ENCODE peak calls at places on chromosomes 5 and 9, in seven cellular contexts. One of them, this sample, is unnamed.

GRCh38 chr9:2291980-2292704 is 277.0 kb downstream of the SMARCA2 start:
- DNase-seq in ovary: no peak
- DNase-seq in Peyer's patch: no peak
- DNase-seq in AG09309: no peak
- DNase-seq in ascending aorta: no peak
- DNase-seq in stomach: no peak
- DNase-seq in left ventricle myocardium inferior: no peak
- DNase-seq in this sample: no peak

GRCh38 chr9:18362901-18363685 is 110.9 kb upstream of the ADAMTSL1 start:
- DNase-seq in ovary: no peak
- DNase-seq in Peyer's patch: no peak
- DNase-seq in AG09309: no peak
- DNase-seq in ascending aorta: no peak
- DNase-seq in stomach: no peak
- DNase-seq in left ventricle myocardium inferior: no peak
- DNase-seq in this sample: peak

GRCh38 chr9:90867101-90867500 is 65.5 kb downstream of the SYK start:
- DNase-seq in ovary: no peak
- DNase-seq in Peyer's patch: no peak
- DNase-seq in AG09309: no peak
- DNase-seq in ascending aorta: no peak
- DNase-seq in stomach: no peak
- DNase-seq in left ventricle myocardium inferior: no peak
- DNase-seq in this sample: no peak

GRCh38 chr9:136569526-136570148 is 23.8 kb upstream of the NOTCH1 start:
- DNase-seq in ovary: no peak
- DNase-seq in Peyer's patch: no peak
- DNase-seq in AG09309: no peak
- DNase-seq in ascending aorta: no peak
- DNase-seq in stomach: no peak
- DNase-seq in left ventricle myocardium inferior: no peak
- DNase-seq in this sample: no peak

GRCh38 chr9:124660341-124660801 is 110.7 kb downstream of the NR6A1 start:
- DNase-seq in ovary: no peak
- DNase-seq in Peyer's patch: no peak
- DNase-seq in AG09309: no peak
- DNase-seq in ascending aorta: no peak
- DNase-seq in stomach: no peak
- DNase-seq in left ventricle myocardium inferior: no peak
- DNase-seq in this sample: no peak

GRCh38 chr5:71892641-71893340 is 173.7 kb downstream of the CARTPT start:
- DNase-seq in ovary: no peak
- DNase-seq in Peyer's patch: no peak
- DNase-seq in AG09309: no peak
- DNase-seq in ascending aorta: no peak
- DNase-seq in stomach: no peak
- DNase-seq in left ventricle myocardium inferior: no peak
- DNase-seq in this sample: no peak

GRCh38 chr5:78699565-78700143 is 51.1 kb upstream of the LHFPL2 start:
- DNase-seq in ovary: no peak
- DNase-seq in Peyer's patch: peak
- DNase-seq in AG09309: peak
- DNase-seq in ascending aorta: no peak
- DNase-seq in stomach: peak
- DNase-seq in left ventricle myocardium inferior: no peak
- DNase-seq in this sample: no peak

GRCh38 chr9:113511047-113511521 is 47.6 kb downstream of the RGS3 start:
- DNase-seq in ovary: no peak
- DNase-seq in Peyer's patch: peak
- DNase-seq in AG09309: no peak
- DNase-seq in ascending aorta: no peak
- DNase-seq in stomach: peak
- DNase-seq in left ventricle myocardium inferior: peak
- DNase-seq in this sample: no peak

GRCh38 chr9:76401176-76401575 is 7.0 kb upstream of the RFK start:
- DNase-seq in ovary: no peak
- DNase-seq in Peyer's patch: no peak
- DNase-seq in AG09309: no peak
- DNase-seq in ascending aorta: no peak
- DNase-seq in stomach: no peak
- DNase-seq in left ventricle myocardium inferior: no peak
- DNase-seq in this sample: no peak

GRCh38 chr5:150783422-150783928 is 4.9 kb downstream of the SMIM3 start:
- DNase-seq in ovary: peak
- DNase-seq in Peyer's patch: peak
- DNase-seq in AG09309: peak
- DNase-seq in ascending aorta: peak
- DNase-seq in stomach: peak
- DNase-seq in left ventricle myocardium inferior: peak
- DNase-seq in this sample: peak

GRCh38 chr5:169503899-169504298 is 79.7 kb upstream of the SPDL1 start:
- DNase-seq in ovary: no peak
- DNase-seq in Peyer's patch: no peak
- DNase-seq in AG09309: no peak
- DNase-seq in ascending aorta: no peak
- DNase-seq in stomach: no peak
- DNase-seq in left ventricle myocardium inferior: no peak
- DNase-seq in this sample: no peak

GRCh38 chr5:54705994-54706616 is 188.5 kb downstream of the SNX18 start:
- DNase-seq in ovary: no peak
- DNase-seq in Peyer's patch: no peak
- DNase-seq in AG09309: no peak
- DNase-seq in ascending aorta: no peak
- DNase-seq in stomach: no peak
- DNase-seq in left ventricle myocardium inferior: no peak
- DNase-seq in this sample: no peak

GRCh38 chr9:6113312-6113711 is 97.9 kb upstream of the RANBP6 start:
- DNase-seq in ovary: no peak
- DNase-seq in Peyer's patch: no peak
- DNase-seq in AG09309: no peak
- DNase-seq in ascending aorta: no peak
- DNase-seq in stomach: no peak
- DNase-seq in left ventricle myocardium inferior: no peak
- DNase-seq in this sample: no peak

GRCh38 chr5:133119233-133119711 is 67.5 kb downstream of the HSPA4 start:
- DNase-seq in ovary: no peak
- DNase-seq in Peyer's patch: no peak
- DNase-seq in AG09309: no peak
- DNase-seq in ascending aorta: no peak
- DNase-seq in stomach: no peak
- DNase-seq in left ventricle myocardium inferior: no peak
- DNase-seq in this sample: no peak

GRCh38 chr5:150485770-150486401 is 22.0 kb upstream of the NDST1 start:
- DNase-seq in ovary: peak
- DNase-seq in Peyer's patch: peak
- DNase-seq in AG09309: no peak
- DNase-seq in ascending aorta: no peak
- DNase-seq in stomach: peak
- DNase-seq in left ventricle myocardium inferior: peak
- DNase-seq in this sample: peak

GRCh38 chr9:128409998-128410397 is 10.7 kb upstream of the CERCAM start:
- DNase-seq in ovary: no peak
- DNase-seq in Peyer's patch: no peak
- DNase-seq in AG09309: no peak
- DNase-seq in ascending aorta: no peak
- DNase-seq in stomach: no peak
- DNase-seq in left ventricle myocardium inferior: no peak
- DNase-seq in this sample: no peak
- TF ChIP-seq CTCF in ovary: no peak
- TF ChIP-seq CTCF in Peyer's patch: no peak
- TF ChIP-seq CTCF in AG09309: peak
- TF ChIP-seq CTCF in ascending aorta: no peak
- TF ChIP-seq CTCF in stomach: no peak
- TF ChIP-seq CTCF in left ventricle myocardium inferior: peak
- TF ChIP-seq CTCF in this sample: no peak

DNA sequence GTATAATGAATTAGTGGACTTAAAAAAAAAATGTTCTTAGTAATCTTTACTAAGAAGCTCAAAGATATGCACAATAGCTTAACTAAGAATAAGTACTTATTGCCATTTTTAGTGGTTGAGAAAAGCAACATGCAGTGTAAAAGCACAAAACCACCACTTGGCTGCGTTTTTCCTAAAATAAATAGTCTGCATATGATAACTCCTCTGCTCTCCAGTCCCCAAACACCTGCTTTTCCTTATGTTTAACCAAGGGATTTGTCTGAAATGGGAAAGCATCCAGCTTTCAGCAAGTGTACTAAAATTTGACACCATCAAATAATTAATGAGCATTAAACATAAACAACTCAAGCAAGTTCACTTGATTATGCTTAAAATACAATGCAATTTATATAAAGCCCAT is 41.4 kb downstream of the PSIP1 start:
- DNase-seq in ovary: no peak
- DNase-seq in Peyer's patch: no peak
- DNase-seq in AG09309: no peak
- DNase-seq in ascending aorta: no peak
- DNase-seq in stomach: no peak
- DNase-seq in left ventricle myocardium inferior: no peak
- DNase-seq in this sample: no peak
- TF ChIP-seq CTCF in ovary: no peak
- TF ChIP-seq CTCF in Peyer's patch: no peak
- TF ChIP-seq CTCF in AG09309: no peak
- TF ChIP-seq CTCF in ascending aorta: no peak
- TF ChIP-seq CTCF in stomach: no peak
- TF ChIP-seq CTCF in left ventricle myocardium inferior: no peak
- TF ChIP-seq CTCF in this sample: no peak

GRCh38 chr5:74326571-74327338 is 313.8 kb downstream of the ENC1 start:
- DNase-seq in ovary: no peak
- DNase-seq in Peyer's patch: no peak
- DNase-seq in AG09309: peak
- DNase-seq in ascending aorta: no peak
- DNase-seq in stomach: peak
- DNase-seq in left ventricle myocardium inferior: no peak
- DNase-seq in this sample: peak

GRCh38 chr5:74325866-74326265 is 314.7 kb downstream of the ENC1 start:
- DNase-seq in ovary: no peak
- DNase-seq in Peyer's patch: no peak
- DNase-seq in AG09309: no peak
- DNase-seq in ascending aorta: no peak
- DNase-seq in stomach: no peak
- DNase-seq in left ventricle myocardium inferior: no peak
- DNase-seq in this sample: no peak

GRCh38 chr5:74324556-74324955 is 316.0 kb downstream of the ENC1 start:
- DNase-seq in ovary: no peak
- DNase-seq in Peyer's patch: no peak
- DNase-seq in AG09309: no peak
- DNase-seq in ascending aorta: no peak
- DNase-seq in stomach: no peak
- DNase-seq in left ventricle myocardium inferior: no peak
- DNase-seq in this sample: no peak

GRCh38 chr5:74320526-74320925 is 320.0 kb downstream of the ENC1 start:
- DNase-seq in ovary: no peak
- DNase-seq in Peyer's patch: no peak
- DNase-seq in AG09309: no peak
- DNase-seq in ascending aorta: no peak
- DNase-seq in stomach: no peak
- DNase-seq in left ventricle myocardium inferior: no peak
- DNase-seq in this sample: no peak

DNA sequence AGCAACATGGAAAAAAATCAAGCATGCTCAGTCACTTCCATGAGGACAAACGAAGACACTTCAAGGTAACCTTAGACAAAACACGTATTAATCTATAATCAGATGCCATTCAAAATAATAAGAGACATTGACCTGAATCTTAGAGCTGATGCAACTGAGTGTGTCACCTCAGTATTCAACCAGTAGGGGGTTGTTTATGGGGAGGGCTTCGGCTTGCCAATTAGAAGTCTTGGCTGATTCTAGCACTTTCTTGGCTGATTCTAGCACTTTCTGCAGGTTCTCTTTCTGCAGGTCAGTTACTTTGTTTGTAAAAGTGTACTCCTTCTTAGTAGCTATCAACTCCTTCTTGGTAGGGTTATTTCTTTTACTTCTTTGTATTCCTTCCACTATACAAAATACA is 317.6 kb downstream of the ENC1 start:
- DNase-seq in ovary: no peak
- DNase-seq in Peyer's patch: no peak
- DNase-seq in AG09309: no peak
- DNase-seq in ascending aorta: no peak
- DNase-seq in stomach: no peak
- DNase-seq in left ventricle myocardium inferior: no peak
- DNase-seq in this sample: no peak
- TF ChIP-seq CTCF in ovary: no peak
- TF ChIP-seq CTCF in Peyer's patch: no peak
- TF ChIP-seq CTCF in AG09309: no peak
- TF ChIP-seq CTCF in ascending aorta: no peak
- TF ChIP-seq CTCF in stomach: no peak
- TF ChIP-seq CTCF in left ventricle myocardium inferior: no peak
- TF ChIP-seq CTCF in this sample: no peak

GRCh38 chr5:117186751-117187150 is 612.1 kb upstream of the SEMA6A start:
- DNase-seq in ovary: no peak
- DNase-seq in Peyer's patch: no peak
- DNase-seq in AG09309: no peak
- DNase-seq in ascending aorta: no peak
- DNase-seq in stomach: no peak
- DNase-seq in left ventricle myocardium inferior: no peak
- DNase-seq in this sample: no peak

GRCh38 chr5:117189772-117190171 is 615.1 kb upstream of the SEMA6A start:
- DNase-seq in ovary: no peak
- DNase-seq in Peyer's patch: no peak
- DNase-seq in AG09309: no peak
- DNase-seq in ascending aorta: no peak
- DNase-seq in stomach: no peak
- DNase-seq in left ventricle myocardium inferior: no peak
- DNase-seq in this sample: no peak

DNA sequence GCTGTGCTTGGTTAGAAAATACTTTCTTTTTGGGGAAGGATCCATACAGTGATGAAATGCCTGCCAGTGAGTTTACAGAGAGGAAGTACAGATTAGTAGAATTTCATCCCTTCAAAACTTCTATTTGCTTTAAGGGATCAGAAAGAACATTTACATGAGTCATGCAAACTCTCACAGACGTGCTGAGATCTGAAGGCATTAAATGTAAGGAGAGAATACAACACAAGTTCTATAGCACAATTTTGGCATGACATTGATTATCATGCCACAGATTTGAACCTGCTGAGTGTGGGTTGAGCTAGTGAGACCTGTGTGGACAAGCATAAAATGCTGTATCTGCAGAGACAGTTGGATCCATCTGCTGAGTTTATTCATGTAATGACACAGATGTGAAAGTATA is 613.6 kb upstream of the SEMA6A start:
- DNase-seq in ovary: no peak
- DNase-seq in Peyer's patch: no peak
- DNase-seq in AG09309: no peak
- DNase-seq in ascending aorta: no peak
- DNase-seq in stomach: no peak
- DNase-seq in left ventricle myocardium inferior: no peak
- DNase-seq in this sample: no peak
- TF ChIP-seq CTCF in ovary: no peak
- TF ChIP-seq CTCF in Peyer's patch: no peak
- TF ChIP-seq CTCF in AG09309: no peak
- TF ChIP-seq CTCF in ascending aorta: no peak
- TF ChIP-seq CTCF in stomach: no peak
- TF ChIP-seq CTCF in left ventricle myocardium inferior: no peak
- TF ChIP-seq CTCF in this sample: no peak

This sample was measured in GM10248.